ENCODE peak calls at places on chromosomes 1 and 21, in four cellular contexts. C is caudate nucleus, L is ovary, X is AG04449. V is an unnamed sample.

GRCh38 chr1:151720974-151721787 is at the start of gene RIIAD1:
- DNase-seq in L (peak; percentile 67), X (no peak), C (no peak), V (peak; percentile 55)

GRCh38 chr1:190373705-190374336 is 103.8 kb downstream of the BRINP3 start:
- DNase-seq in C (no peak), L (no peak), X (no peak), V (no peak)

GRCh38 chr21:38619865-38620513 is 121.7 kb upstream of the ERG start:
- DNase-seq in C (no peak), L (peak; percentile 82), X (no peak), V (peak; percentile 24)

GRCh38 chr1:43634729-43635128 is 15.2 kb upstream of the KDM4A start:
- DNase-seq in C (no peak), X (no peak), L (no peak), V (no peak)

GRCh38 chr21:28671549-28672195 is 321.0 kb downstream of the LTN1 start:
- DNase-seq in L (no peak), X (peak; percentile 16), C (no peak), V (no peak)

GRCh38 chr1:224736619-224737352 is 120.7 kb downstream of the CNIH3 start:
- DNase-seq in L (no peak), C (peak; percentile 34), X (no peak), V (peak; percentile 24)

GRCh38 chr1:248618878-248619277 is 16.0 kb downstream of the OR2T11 start:
- DNase-seq in L (peak; percentile 48), C (no peak), X (no peak), V (peak; percentile 73)

GRCh38 chr1:87167157-87167810 is 161.4 kb upstream of the LMO4 start:
- DNase-seq in L (no peak), C (no peak), X (no peak), V (no peak)

GRCh38 chr1:237270338-237270737 is 228.4 kb downstream of the RYR2 start:
- DNase-seq in L (no peak), X (no peak), C (no peak), V (no peak)